ENCODE peak calls at places on chromosomes 4 and X, in five cellular contexts. Y is DMS153, L is GM23338, V is mesenteric fat pad, W is AG08396. F is an unnamed sample.
A peak's percentile ranks its signal among the peaks of the same experiment; 100 is the strongest.

GRCh38 chr4:98448923-98449322 is 187.7 kb downstream of the RAP1GDS1 start:
- DNase-seq in L (no peak), V (no peak), Y (no peak), W (no peak), F (no peak)

GRCh38 chrX:68677998-68678397 is 30.5 kb downstream of the STARD8 start:
- DNase-seq in L (no peak), Y (no peak), V (no peak), W (no peak), F (no peak)

GRCh38 chrX:10496345-10496965 is 123.9 kb downstream of the MID1 start:
- DNase-seq in V (no peak), Y (no peak), L (no peak), W (peak; percentile 38), F (no peak)

GRCh38 chrX:53859890-53860289 is 173.4 kb upstream of the HUWE1 start:
- DNase-seq in Y (no peak), V (no peak), W (no peak), L (peak; percentile 5), F (no peak)

GRCh38 chrX:37998586-37999267 is 7.6 kb upstream of the SYTL5 start:
- DNase-seq in L (no peak), V (no peak), W (peak; percentile 43), Y (peak; percentile 12), F (peak; percentile 5)

GRCh38 chr4:94127707-94128328 is 79.8 kb upstream of the SMARCAD1 start:
- DNase-seq in L (peak; percentile 74), Y (peak; percentile 19), V (no peak), W (peak; percentile 22), F (no peak)

GRCh38 chrX:69133561-69134542 is 31.4 kb downstream of the PJA1 start:
- DNase-seq in L (peak; percentile 86), Y (no peak), V (no peak), W (peak; percentile 78), F (peak; percentile 59)

GRCh38 chr4:146310319-146311021 is 96.1 kb downstream of the REELD1 start:
- DNase-seq in L (no peak), Y (no peak), V (no peak), W (no peak), F (no peak)

GRCh38 chrX:139204903-139205667 is 325.5 kb upstream of the F9 start:
- DNase-seq in L (peak; percentile 69), W (peak; percentile 29), V (no peak), Y (peak; percentile 53), F (no peak)

GRCh38 chr4:13763707-13764106 is 136.2 kb upstream of the BOD1L1 start:
- DNase-seq in V (no peak), W (no peak), Y (no peak), L (no peak), F (no peak)

GRCh38 chr4:23733476-23733875 is 156.4 kb downstream of the PPARGC1A start:
- DNase-seq in W (no peak), V (no peak), L (no peak), Y (no peak), F (no peak)

GRCh38 chr4:107740950-107741701 is 21.1 kb upstream of the PAPSS1 start:
- DNase-seq in V (no peak), W (no peak), Y (no peak), L (no peak), F (no peak)

GRCh38 chr4:82084747-82085146 is 289.0 kb downstream of the HNRNPD start:
- DNase-seq in Y (no peak), V (no peak), L (no peak), W (no peak), F (no peak)

GRCh38 chr4:37934096-37934495 is 26.1 kb upstream of the PTTG2 start:
- DNase-seq in L (no peak), Y (no peak), V (no peak), W (no peak), F (no peak)

GRCh38 chr4:7679431-7679830 is 244.7 kb upstream of the PSAPL1 start:
- DNase-seq in L (no peak), V (no peak), W (no peak), Y (no peak), F (no peak)

GRCh38 chr4:176959980-176960379 is 167.3 kb upstream of the VEGFC start:
- DNase-seq in L (no peak), V (no peak), Y (no peak), W (no peak), F (no peak)

GRCh38 chr4:11497972-11498371 is 69.3 kb upstream of the HS3ST1 start:
- DNase-seq in V (no peak), Y (no peak), W (no peak), L (peak; percentile 8), F (no peak)

GRCh38 chr4:154490261-154490588 is 1.4 kb downstream of the DCHS2 start:
- DNase-seq in Y (no peak), V (no peak), W (no peak), L (peak; percentile 67), F (no peak)

GRCh38 chr4:73650255-73650654 is 30.0 kb upstream of the RASSF6 start:
- DNase-seq in L (no peak), Y (no peak), V (no peak), W (no peak), F (no peak)

GRCh38 chr4:121879135-121879534 is 8.9 kb upstream of the BBS7 start:
- DNase-seq in V (no peak), Y (no peak), W (no peak), L (no peak), F (no peak)

GRCh38 chr4:76641758-76642157 is 206.7 kb downstream of the SHROOM3 start:
- DNase-seq in W (no peak), Y (peak; percentile 59), L (no peak), V (no peak), F (no peak)

GRCh38 chrX:95728446-95728845 is 956.2 kb upstream of the DIAPH2 start:
- DNase-seq in W (no peak), Y (no peak), V (no peak), L (no peak), F (no peak)

GRCh38 chr4:4216668-4217067 is 10.1 kb downstream of the OTOP1 start:
- DNase-seq in W (peak; percentile 26), Y (no peak), V (no peak), L (peak; percentile 63), F (peak; percentile 23)

GRCh38 chrX:64152857-64153256 is 52.7 kb downstream of the AMER1 start:
- DNase-seq in Y (peak; percentile 39), V (no peak), W (no peak), L (peak; percentile 58), F (no peak)

GRCh38 chrX:134592303-134592702 is 66.0 kb downstream of the PLAC1 start:
- DNase-seq in L (no peak), Y (no peak), V (no peak), W (no peak), F (no peak)

GRCh38 chrX:106917830-106918500 is 2.2 kb upstream of the CLDN2 start:
- DNase-seq in V (no peak), W (no peak), L (no peak), Y (no peak), F (peak; percentile 52)

F was measured in H54.